ENCODE peak calls at places on chromosomes 12 and 14, in six cellular contexts. B is IMR-90, V is H9, M is mesenchymal stem cell, Z is trophoblast cell, O is H1. N is an unnamed sample.
A peak's percentile ranks its signal among the peaks of the same experiment; 100 is the strongest.

GRCh38 chr14:31564194-31564593 is 3.0 kb downstream of the NUBPL start:
- DNase-seq in B (no peak), V (no peak), M (no peak), Z (no peak), O (no peak), N (no peak)

GRCh38 chr14:71538949-71539659 is 393.1 kb upstream of the RGS6 start:
- DNase-seq in B (peak; percentile 12), V (no peak), M (no peak), Z (no peak), O (no peak), N (no peak)

GRCh38 chr14:52950410-52950897 is 396 bp downstream of the FERMT2 start:
- DNase-seq in B (peak; percentile 29), V (peak; percentile 46), M (peak; percentile 71), Z (peak; percentile 81), O (no peak), N (peak; percentile 45)

GRCh38 chr14:81480741-81481140 is 52.9 kb downstream of the SEL1L start:
- DNase-seq in B (no peak), V (no peak), M (no peak), Z (no peak), O (no peak), N (no peak)

GRCh38 chr12:100141998-100142850 is 450 bp downstream of the BLTP3B start:
- DNase-seq in B (no peak), V (peak; percentile 55), M (no peak), Z (no peak), O (no peak), N (peak; percentile 60)

GRCh38 chr14:103533999-103534575 is 5.1 kb downstream of the TRMT61A start:
- DNase-seq in B (no peak), V (no peak), M (no peak), Z (no peak), O (no peak), N (no peak)

GRCh38 chr12:132275110-132275531 is 54.3 kb downstream of the GALNT9 start:
- DNase-seq in B (peak; percentile 20), V (peak; percentile 96), M (no peak), Z (no peak), O (no peak), N (peak; percentile 45)

GRCh38 chr12:34296143-34297041 is 274.1 kb downstream of the ALG10 start:
- DNase-seq in B (no peak), V (no peak), M (no peak), Z (no peak), O (no peak), N (no peak)

GRCh38 chr14:74712499-74713394 is at the start of the genes AREL1 and FCF1:
- DNase-seq in B (peak; percentile 91), V (peak; percentile 87), M (peak; percentile 96), Z (peak; percentile 89), O (peak; percentile 29), N (peak; percentile 82)

GRCh38 chr12:77325505-77325904 is 260.1 kb upstream of the E2F7 start:
- DNase-seq in B (no peak), V (peak; percentile 53), M (no peak), Z (no peak), O (no peak), N (no peak)

GRCh38 chr12:14960548-14961465 is 594 bp downstream of the ARHGDIB start:
- DNase-seq in B (peak; percentile 36), V (no peak), M (no peak), Z (peak; percentile 73), O (no peak), N (no peak)

GRCh38 chr12:77032406-77032805 is 33.0 kb downstream of the E2F7 start:
- DNase-seq in B (peak; percentile 54), V (no peak), M (no peak), Z (peak; percentile 65), O (no peak), N (no peak)

GRCh38 chr12:52337054-52337453 is 15.9 kb upstream of the KRT83 start:
- DNase-seq in B (no peak), V (no peak), M (no peak), Z (no peak), O (no peak), N (no peak)

GRCh38 chr12:127459687-127460086 is 807.3 kb upstream of the TMEM132C start:
- DNase-seq in B (no peak), V (no peak), M (no peak), Z (no peak), O (no peak), N (no peak)

GRCh38 chr12:108296933-108297332 is 42.2 kb downstream of the CMKLR1 start:
- DNase-seq in B (no peak), V (no peak), M (no peak), Z (no peak), O (no peak), N (no peak)

GRCh38 chr12:108295631-108296030 is 43.5 kb downstream of the CMKLR1 start:
- DNase-seq in B (no peak), V (no peak), M (no peak), Z (no peak), O (no peak), N (no peak)

GRCh38 chr12:108298761-108299275 is 40.3 kb downstream of the CMKLR1 start:
- DNase-seq in B (no peak), V (no peak), M (no peak), Z (no peak), O (no peak), N (no peak)

GRCh38 chr12:108297895-108298760 is 41.0 kb downstream of the CMKLR1 start:
- DNase-seq in B (no peak), V (no peak), M (no peak), Z (no peak), O (no peak), N (no peak)

GRCh38 chr12:108297424-108297823 is 41.7 kb downstream of the CMKLR1 start:
- DNase-seq in B (no peak), V (no peak), M (no peak), Z (no peak), O (no peak), N (no peak)
- H4K91ac ChIP-seq in B (no peak overlapping the region), V (no peak overlapping the region), M (no peak overlapping the region), Z (no peak overlapping the region), O (no peak overlapping the region), N (no peak overlapping the region)

GRCh38 chr14:96797188-96797942 is at the start of gene VRK1:
- DNase-seq in B (peak; percentile 93), V (peak; percentile 96), M (peak; percentile 97), Z (peak; percentile 99), O (peak; percentile 84), N (peak; percentile 95)
- H3K18ac ChIP-seq in B (no peak within 1 kb of the TSS), V (peak within 1 kb of the TSS; percentile 63), M (no peak within 1 kb of the TSS), Z (peak within 1 kb of the TSS; percentile 44), O (no peak within 1 kb of the TSS), N (peak within 1 kb of the TSS; percentile 92)

DNA sequence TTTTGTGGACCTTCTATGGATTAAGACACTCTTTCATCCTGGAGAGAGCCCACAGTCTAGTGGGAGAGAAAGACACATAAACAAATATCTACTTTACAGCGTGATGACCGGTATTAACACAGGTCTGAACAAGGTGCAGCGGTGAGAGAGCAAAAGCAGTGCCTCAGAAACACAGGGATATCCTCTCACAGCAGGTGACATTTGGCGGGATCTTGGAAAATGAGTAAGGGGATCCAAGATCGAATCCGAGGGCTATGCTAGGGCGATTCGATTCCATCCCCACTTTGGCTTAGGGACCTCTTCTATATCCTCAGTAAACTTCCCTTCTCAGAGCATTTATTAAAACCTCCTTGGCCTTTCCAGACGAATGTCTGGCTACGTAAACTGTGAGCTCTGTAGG is 690 bp downstream of the ATP6V1D start:
- DNase-seq in B (no peak), V (no peak), M (peak; percentile 15), Z (no peak), O (no peak), N (peak; percentile 6)
- H3K4me1 ChIP-seq in B (peaks cover 2% of the 10 kb centered on the region), V (peaks cover 7% of the 10 kb centered on the region), M (peaks cover 8% of the 10 kb centered on the region), Z (no peaks in the 10 kb centered on the region), O (no peaks in the 10 kb centered on the region), N (peaks cover 4% of the 10 kb centered on the region)

GRCh38 chr12:3213171-3213570 is 136.0 kb downstream of the TSPAN9 start:
- DNase-seq in B (no peak), V (no peak), M (no peak), Z (no peak), O (no peak), N (no peak)
- H4K91ac ChIP-seq in B (no peak overlapping the region), V (no peak overlapping the region), M (no peak overlapping the region), Z (no peak overlapping the region), O (no peak overlapping the region), N (no peak overlapping the region)

DNA sequence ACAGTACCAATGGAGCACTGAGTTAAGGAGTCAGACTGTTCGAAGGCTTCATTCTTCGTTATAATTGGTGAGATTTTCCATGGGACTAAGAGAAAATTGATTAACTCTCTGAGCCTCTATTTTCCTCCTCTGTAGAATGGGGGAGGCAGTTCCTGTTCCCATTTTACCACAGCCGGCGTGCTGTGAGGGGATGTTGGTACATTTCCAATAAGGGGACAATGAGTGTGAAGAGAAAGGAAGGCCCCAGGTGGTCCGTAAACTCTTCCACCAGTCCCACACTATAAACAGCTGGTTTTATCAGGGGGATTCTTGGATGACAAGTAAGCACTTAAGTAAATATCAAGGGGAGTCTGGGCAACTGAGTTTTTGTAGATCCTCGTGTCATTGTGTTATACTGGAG is 109.9 kb downstream of the DAD1 start:
- DNase-seq in B (no peak), V (no peak), M (no peak), Z (no peak), O (no peak), N (no peak)
- H3K18ac ChIP-seq in B (no peak overlapping the region), V (no peak overlapping the region), M (no peak overlapping the region), Z (no peak overlapping the region), O (no peak overlapping the region), N (no peak overlapping the region)

DNA sequence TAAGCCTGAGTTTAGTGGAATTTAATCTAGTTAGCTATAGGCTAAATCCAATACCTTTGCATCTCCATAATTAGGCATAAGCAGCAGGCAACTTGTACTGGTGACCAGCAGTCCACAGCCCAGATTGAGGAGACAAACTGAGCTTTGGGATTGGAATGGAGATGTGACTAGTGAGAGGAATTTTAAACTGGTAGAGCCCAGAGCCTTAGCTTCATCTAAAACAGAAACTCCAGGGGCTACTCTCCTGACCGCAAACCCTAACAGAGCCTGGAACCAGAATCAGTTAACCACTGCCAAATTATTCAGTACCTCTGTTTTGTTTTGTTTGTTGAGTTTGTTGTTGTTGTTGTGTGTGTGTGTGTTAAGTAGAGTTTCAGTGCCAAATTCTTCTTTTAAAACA is 53.2 kb downstream of the TSPAN19 start:
- DNase-seq in B (no peak), V (no peak), M (no peak), Z (no peak), O (no peak), N (no peak)
- H3K4me1 ChIP-seq in B (no peaks in the 10 kb centered on the region), V (no peaks in the 10 kb centered on the region), M (no peaks in the 10 kb centered on the region), Z (no peaks in the 10 kb centered on the region), O (no peaks in the 10 kb centered on the region), N (no peaks in the 10 kb centered on the region)

GRCh38 chr14:23931705-23932314 is 21.8 kb upstream of the DHRS4 start:
- DNase-seq in B (no peak), V (no peak), M (no peak), Z (no peak), O (no peak), N (no peak)
- H4K91ac ChIP-seq in B (no peak overlapping the region), V (no peak overlapping the region), M (no peak overlapping the region), Z (no peak overlapping the region), O (no peak overlapping the region), N (no peak overlapping the region)

GRCh38 chr12:5188413-5188930 is 144.8 kb downstream of the KCNA5 start:
- DNase-seq in B (no peak), V (no peak), M (no peak), Z (no peak), O (no peak), N (no peak)
- H3K18ac ChIP-seq in B (no peak overlapping the region), V (no peak overlapping the region), M (no peak overlapping the region), Z (no peak overlapping the region), O (no peak overlapping the region), N (no peak overlapping the region)

GRCh38 chr14:105207460-105207901 is 26.4 kb upstream of the NUDT14 start:
- DNase-seq in B (no peak), V (no peak), M (no peak), Z (peak; percentile 64), O (no peak), N (no peak)
- H3K4me1 ChIP-seq in B (peaks cover 1% of the 10 kb centered on the region), V (no peaks in the 10 kb centered on the region), M (peaks cover 21% of the 10 kb centered on the region), Z (peaks cover 2% of the 10 kb centered on the region), O (no peaks in the 10 kb centered on the region), N (peaks cover 3% of the 10 kb centered on the region)